ENCODE peak calls at places on chromosomes 16 and 17, in six cellular contexts. One of them, this sample, is unnamed.

GRCh38 chr17:82876149-82876548 is 36.3 kb upstream of the ZNF750 start:
- DNase-seq in DND-41: no peak
- DNase-seq in stomach: no peak
- DNase-seq in lower leg skin: peak; percentile 51
- DNase-seq in psoas muscle: peak; percentile 49
- DNase-seq in epithelial cell of esophagus: peak; percentile 99
- DNase-seq in this sample: no peak

GRCh38 chr17:57678393-57678792 is 66.7 kb downstream of the CCDC182 start:
- DNase-seq in psoas muscle: no peak
- DNase-seq in lower leg skin: no peak
- DNase-seq in DND-41: peak; percentile 8
- DNase-seq in stomach: no peak
- DNase-seq in epithelial cell of esophagus: no peak
- DNase-seq in this sample: no peak

GRCh38 chr16:279531-279930 is 860 bp upstream of the ARHGDIG start:
- DNase-seq in DND-41: no peak
- DNase-seq in lower leg skin: no peak
- DNase-seq in epithelial cell of esophagus: no peak
- DNase-seq in psoas muscle: no peak
- DNase-seq in stomach: no peak
- DNase-seq in this sample: no peak

GRCh38 chr17:8465381-8466158 is 29.9 kb downstream of the NDEL1 start:
- DNase-seq in epithelial cell of esophagus: peak; percentile 77
- DNase-seq in psoas muscle: no peak
- DNase-seq in DND-41: no peak
- DNase-seq in stomach: no peak
- DNase-seq in lower leg skin: no peak
- DNase-seq in this sample: no peak

GRCh38 chr17:30092886-30093285 is 23.7 kb upstream of the NSRP1 start:
- DNase-seq in stomach: no peak
- DNase-seq in lower leg skin: no peak
- DNase-seq in psoas muscle: no peak
- DNase-seq in DND-41: no peak
- DNase-seq in epithelial cell of esophagus: no peak
- DNase-seq in this sample: no peak

GRCh38 chr17:68101992-68102758 is 66.6 kb downstream of the KPNA2 start:
- DNase-seq in stomach: peak; percentile 34
- DNase-seq in psoas muscle: no peak
- DNase-seq in lower leg skin: no peak
- DNase-seq in epithelial cell of esophagus: peak; percentile 27
- DNase-seq in DND-41: peak; percentile 32
- DNase-seq in this sample: no peak

GRCh38 chr17:45018514-45019176 is 32.8 kb downstream of the DCAKD start:
- DNase-seq in psoas muscle: no peak
- DNase-seq in epithelial cell of esophagus: no peak
- DNase-seq in lower leg skin: no peak
- DNase-seq in DND-41: peak; percentile 52
- DNase-seq in stomach: no peak
- DNase-seq in this sample: no peak

GRCh38 chr16:5056347-5056746 is 9.4 kb downstream of the C16orf89 start:
- DNase-seq in DND-41: peak; percentile 43
- DNase-seq in psoas muscle: no peak
- DNase-seq in stomach: peak; percentile 29
- DNase-seq in lower leg skin: no peak
- DNase-seq in epithelial cell of esophagus: peak; percentile 41
- DNase-seq in this sample: no peak

GRCh38 chr17:81337449-81337848 is 42.3 kb upstream of the SLC38A10 start:
- DNase-seq in stomach: peak; percentile 81
- DNase-seq in epithelial cell of esophagus: no peak
- DNase-seq in lower leg skin: no peak
- DNase-seq in psoas muscle: no peak
- DNase-seq in DND-41: no peak
- DNase-seq in this sample: no peak

GRCh38 chr16:89200124-89200849 is at the start of gene SLC22A31:
- DNase-seq in DND-41: no peak
- DNase-seq in stomach: no peak
- DNase-seq in epithelial cell of esophagus: no peak
- DNase-seq in lower leg skin: no peak
- DNase-seq in psoas muscle: no peak
- DNase-seq in this sample: no peak

GRCh38 chr17:5049314-5049819 is 14.1 kb upstream of the SLC52A1 start:
- DNase-seq in lower leg skin: no peak
- DNase-seq in DND-41: peak; percentile 48
- DNase-seq in stomach: peak; percentile 32
- DNase-seq in psoas muscle: no peak
- DNase-seq in epithelial cell of esophagus: no peak
- DNase-seq in this sample: no peak
- H3K4me3 ChIP-seq in lower leg skin: no peak overlapping the region
- H3K4me3 ChIP-seq in DND-41: no peak overlapping the region
- H3K4me3 ChIP-seq in stomach: no peak overlapping the region
- H3K4me3 ChIP-seq in psoas muscle: no peak overlapping the region
- H3K4me3 ChIP-seq in epithelial cell of esophagus: no peak overlapping the region
- H3K4me3 ChIP-seq in this sample: no peak overlapping the region

DNA sequence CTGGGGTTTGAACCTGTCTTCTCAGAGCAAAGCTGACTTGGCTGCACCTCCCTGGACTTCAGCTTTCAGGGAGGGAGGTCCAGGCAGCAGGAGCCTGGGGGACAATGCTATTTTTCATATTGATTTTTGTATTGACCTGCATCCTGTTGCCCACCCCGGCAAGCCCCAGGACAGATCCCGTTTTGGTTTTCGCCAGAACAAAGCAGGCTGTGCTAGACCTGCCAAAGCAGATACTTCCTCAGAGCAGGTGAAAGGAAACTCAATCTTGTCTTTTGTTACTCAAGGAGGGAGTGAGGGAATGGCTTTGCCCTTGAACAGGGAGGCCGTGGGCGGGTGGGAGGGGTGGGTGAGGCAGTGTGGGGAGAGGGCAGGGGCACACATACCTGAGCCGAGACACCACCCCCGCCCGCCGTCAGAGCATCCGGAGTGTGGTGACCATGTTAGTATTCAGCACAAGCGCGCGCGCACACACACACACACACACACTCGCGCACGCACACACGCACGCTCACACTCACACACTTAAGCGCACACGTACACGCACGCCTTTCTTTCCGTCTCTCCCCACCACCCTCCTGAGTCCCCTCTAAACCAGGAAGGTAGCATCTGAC is 59.5 kb downstream of the RAI1 start:
- DNase-seq in lower leg skin: no peak
- DNase-seq in psoas muscle: no peak
- DNase-seq in DND-41: no peak
- DNase-seq in stomach: no peak
- DNase-seq in epithelial cell of esophagus: peak; percentile 52
- DNase-seq in this sample: no peak
- H3K4me3 ChIP-seq in lower leg skin: no peak overlapping the region
- H3K4me3 ChIP-seq in psoas muscle: no peak overlapping the region
- H3K4me3 ChIP-seq in DND-41: no peak overlapping the region
- H3K4me3 ChIP-seq in stomach: no peak overlapping the region
- H3K4me3 ChIP-seq in epithelial cell of esophagus: peak overlapping the region; percentile 10
- H3K4me3 ChIP-seq in this sample: no peak overlapping the region

GRCh38 chr17:47736501-47737211 is 3.6 kb downstream of the TBX21 start:
- DNase-seq in psoas muscle: no peak
- DNase-seq in stomach: peak; percentile 20
- DNase-seq in lower leg skin: no peak
- DNase-seq in DND-41: peak; percentile 2
- DNase-seq in epithelial cell of esophagus: no peak
- DNase-seq in this sample: no peak

GRCh38 chr17:47733414-47734288 is 615 bp downstream of the TBX21 start:
- DNase-seq in lower leg skin: no peak
- DNase-seq in stomach: no peak
- DNase-seq in psoas muscle: no peak
- DNase-seq in DND-41: no peak
- DNase-seq in epithelial cell of esophagus: no peak
- DNase-seq in this sample: no peak

GRCh38 chr17:47735536-47736011 is 2.5 kb downstream of the TBX21 start:
- DNase-seq in psoas muscle: no peak
- DNase-seq in DND-41: no peak
- DNase-seq in epithelial cell of esophagus: no peak
- DNase-seq in lower leg skin: no peak
- DNase-seq in stomach: no peak
- DNase-seq in this sample: no peak

GRCh38 chr17:47733047-47733413 is at the start of gene TBX21:
- DNase-seq in epithelial cell of esophagus: peak; percentile 20
- DNase-seq in psoas muscle: peak; percentile 67
- DNase-seq in DND-41: peak; percentile 86
- DNase-seq in stomach: peak; percentile 74
- DNase-seq in lower leg skin: peak; percentile 26
- DNase-seq in this sample: no peak

GRCh38 chr17:47735139-47735464 is 2.1 kb downstream of the TBX21 start:
- DNase-seq in epithelial cell of esophagus: no peak
- DNase-seq in DND-41: no peak
- DNase-seq in lower leg skin: no peak
- DNase-seq in stomach: no peak
- DNase-seq in psoas muscle: no peak
- DNase-seq in this sample: no peak
- H3K4me3 ChIP-seq in epithelial cell of esophagus: no peak overlapping the region
- H3K4me3 ChIP-seq in DND-41: no peak overlapping the region
- H3K4me3 ChIP-seq in lower leg skin: no peak overlapping the region
- H3K4me3 ChIP-seq in stomach: peak overlapping the region; percentile 2
- H3K4me3 ChIP-seq in psoas muscle: no peak overlapping the region
- H3K4me3 ChIP-seq in this sample: no peak overlapping the region

GRCh38 chr17:34781571-34782108 is 179.6 kb downstream of the CCT6B start:
- DNase-seq in DND-41: no peak
- DNase-seq in lower leg skin: no peak
- DNase-seq in epithelial cell of esophagus: no peak
- DNase-seq in psoas muscle: no peak
- DNase-seq in stomach: no peak
- DNase-seq in this sample: no peak
- H3K4me3 ChIP-seq in DND-41: no peak overlapping the region
- H3K4me3 ChIP-seq in lower leg skin: no peak overlapping the region
- H3K4me3 ChIP-seq in epithelial cell of esophagus: no peak overlapping the region
- H3K4me3 ChIP-seq in psoas muscle: no peak overlapping the region
- H3K4me3 ChIP-seq in stomach: no peak overlapping the region
- H3K4me3 ChIP-seq in this sample: no peak overlapping the region